ENCODE peak calls at places on chromosomes 6 and 20, in ten cellular contexts. I, N, O, M, R, T, B, Y, W and L are unnamed samples.

GRCh38 chr6:90004511-90004910 is 110.2 kb downstream of the GJA10 start:
- DNase-seq in I (no peak), N (no peak), O (no peak), M (no peak), R (no peak), T (no peak), B (no peak), Y (peak; percentile 15), W (no peak), L (no peak)

GRCh38 chr6:83908813-83909212 is 49.3 kb downstream of the CYB5R4 start:
- DNase-seq in I (no peak), N (no peak), O (no peak), M (no peak), R (no peak), T (no peak), B (no peak), Y (no peak), W (no peak), L (no peak)

GRCh38 chr6:167676000-167676665 is 150.6 kb upstream of the AFDN start:
- DNase-seq in I (peak; percentile 65), N (peak; percentile 42), O (no peak), M (no peak), R (no peak), T (peak; percentile 53), B (no peak), Y (no peak), W (no peak), L (no peak)

GRCh38 chr20:33127422-33128097 is 40.4 kb upstream of the BPIFA2 start:
- DNase-seq in I (no peak), N (no peak), O (no peak), M (peak; percentile 13), R (no peak), T (no peak), B (no peak), Y (no peak), W (no peak), L (no peak)

GRCh38 chr6:16205377-16206144 is 32.8 kb upstream of the GMPR start:
- DNase-seq in I (no peak), N (no peak), O (no peak), M (no peak), R (peak; percentile 94), T (no peak), B (no peak), Y (no peak), W (no peak), L (no peak)

GRCh38 chr20:8875586-8875985 is 193.3 kb upstream of the PLCB4 start:
- DNase-seq in I (no peak), N (no peak), O (no peak), M (no peak), R (no peak), T (no peak), B (no peak), Y (no peak), W (no peak), L (no peak)

GRCh38 chr20:19688031-19688806 is 69.8 kb upstream of the RIN2 start:
- DNase-seq in I (peak; percentile 76), N (peak; percentile 89), O (peak; percentile 35), M (peak; percentile 88), R (no peak), T (peak; percentile 85), B (no peak), Y (peak; percentile 76), W (peak; percentile 80), L (peak; percentile 85)

GRCh38 chr6:46078294-46078693 is 51.5 kb upstream of the ENPP4 start:
- DNase-seq in I (no peak), N (no peak), O (no peak), M (no peak), R (no peak), T (no peak), B (no peak), Y (no peak), W (no peak), L (no peak)

GRCh38 chr6:83378621-83379388 is 52.0 kb downstream of the ME1 start:
- DNase-seq in I (no peak), N (no peak), O (no peak), M (no peak), R (no peak), T (no peak), B (no peak), Y (no peak), W (no peak), L (no peak)

GRCh38 chr6:28345201-28345600 is 4.5 kb upstream of the ZKSCAN3 start:
- DNase-seq in I (no peak), N (no peak), O (no peak), M (no peak), R (no peak), T (no peak), B (no peak), Y (no peak), W (no peak), L (no peak)

GRCh38 chr20:437787-438486 is 24.4 kb downstream of the TBC1D20 start:
- DNase-seq in I (no peak), N (no peak), O (no peak), M (no peak), R (peak; percentile 32), T (no peak), B (no peak), Y (no peak), W (no peak), L (no peak)

GRCh38 chr20:16369441-16369840 is 203.8 kb downstream of the KIF16B start:
- DNase-seq in I (no peak), N (no peak), O (no peak), M (no peak), R (no peak), T (no peak), B (no peak), Y (no peak), W (no peak), L (no peak)
- H3K27ac ChIP-seq in I (no peak overlapping the region), N (no peak overlapping the region), O (no peak overlapping the region), M (no peak overlapping the region), R (no peak overlapping the region), T (no peak overlapping the region), B (no peak overlapping the region), Y (peak overlapping the region; percentile 64), W (no peak overlapping the region), L (no peak overlapping the region)

DNA sequence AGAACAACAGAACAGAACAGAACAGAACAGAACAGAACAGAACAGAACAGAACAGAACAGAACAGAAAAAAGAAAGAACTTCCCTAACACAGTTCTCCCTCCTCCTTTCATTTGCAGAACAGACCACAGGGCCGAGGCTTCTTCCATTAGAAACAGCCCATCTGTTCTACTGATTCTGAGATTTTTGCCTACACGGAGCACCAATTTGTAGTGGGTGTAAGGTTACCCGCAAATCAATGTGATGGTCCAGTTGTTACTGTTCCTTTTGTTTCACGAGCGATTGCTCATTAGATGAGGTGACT is 734 bp upstream of the OGFRL1 start:
- DNase-seq in I (no peak), N (no peak), O (no peak), M (no peak), R (no peak), T (no peak), B (no peak), Y (no peak), W (no peak), L (no peak)
- H3K4me3 ChIP-seq in I (peak overlapping the region; percentile 76), N (peak overlapping the region; percentile 90), O (peak overlapping the region; percentile 95), M (peak overlapping the region; percentile 77), R (peak overlapping the region; percentile 82), T (peak overlapping the region; percentile 62), B (peak overlapping the region; percentile 85), Y (peak overlapping the region; percentile 76), W (peak overlapping the region; percentile 70), L (peak overlapping the region; percentile 99)

DNA sequence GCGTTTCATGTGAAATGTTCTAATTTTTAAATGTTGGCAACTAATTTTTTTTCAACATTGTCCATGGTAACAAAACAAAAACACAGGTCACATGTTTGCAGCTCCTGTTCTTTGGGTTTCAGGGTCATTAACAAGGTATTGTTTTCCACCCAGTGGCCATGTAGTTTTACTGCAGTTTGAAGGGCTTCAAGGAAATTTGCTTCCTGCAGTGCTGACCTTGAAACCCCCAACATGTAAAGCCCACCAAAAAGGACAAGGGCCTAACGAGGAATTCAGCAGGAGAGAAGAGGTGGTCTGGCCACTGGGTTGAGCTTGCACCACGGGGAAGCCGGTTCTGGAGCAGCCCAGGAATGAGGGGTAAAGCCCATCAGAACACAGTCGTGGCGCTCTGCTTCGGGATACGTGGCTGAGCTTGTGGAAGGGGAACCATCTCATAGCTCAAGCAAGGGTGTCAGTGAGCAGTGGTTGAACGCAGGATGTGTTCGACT is 13.9 kb upstream of the KLHL31 start:
- DNase-seq in I (no peak), N (peak; percentile 60), O (no peak), M (peak; percentile 70), R (peak; percentile 20), T (peak; percentile 49), B (no peak), Y (no peak), W (no peak), L (no peak)
- TF ChIP-seq CTCF in I (peak; percentile 16), N (peak; percentile 26), O (peak; percentile 50), M (peak; percentile 76), R (peak; percentile 52), T (peak; percentile 56), B (no peak), Y (peak; percentile 52), W (peak; percentile 38), L (peak; percentile 59)

GRCh38 chr6:107731422-107732319 is 92.4 kb downstream of the SCML4 start:
- DNase-seq in I (no peak), N (no peak), O (no peak), M (peak; percentile 44), R (peak; percentile 82), T (no peak), B (no peak), Y (no peak), W (no peak), L (no peak)

GRCh38 chr6:107737397-107737793 is 86.7 kb downstream of the SCML4 start:
- DNase-seq in I (no peak), N (no peak), O (no peak), M (no peak), R (no peak), T (no peak), B (no peak), Y (no peak), W (no peak), L (no peak)

GRCh38 chr6:107732461-107732860 is 91.7 kb downstream of the SCML4 start:
- DNase-seq in I (no peak), N (no peak), O (no peak), M (peak; percentile 17), R (peak; percentile 41), T (no peak), B (no peak), Y (no peak), W (no peak), L (no peak)

GRCh38 chr6:107736713-107737396 is 87.3 kb downstream of the SCML4 start:
- DNase-seq in I (no peak), N (no peak), O (no peak), M (no peak), R (peak; percentile 57), T (no peak), B (no peak), Y (no peak), W (no peak), L (no peak)

DNA sequence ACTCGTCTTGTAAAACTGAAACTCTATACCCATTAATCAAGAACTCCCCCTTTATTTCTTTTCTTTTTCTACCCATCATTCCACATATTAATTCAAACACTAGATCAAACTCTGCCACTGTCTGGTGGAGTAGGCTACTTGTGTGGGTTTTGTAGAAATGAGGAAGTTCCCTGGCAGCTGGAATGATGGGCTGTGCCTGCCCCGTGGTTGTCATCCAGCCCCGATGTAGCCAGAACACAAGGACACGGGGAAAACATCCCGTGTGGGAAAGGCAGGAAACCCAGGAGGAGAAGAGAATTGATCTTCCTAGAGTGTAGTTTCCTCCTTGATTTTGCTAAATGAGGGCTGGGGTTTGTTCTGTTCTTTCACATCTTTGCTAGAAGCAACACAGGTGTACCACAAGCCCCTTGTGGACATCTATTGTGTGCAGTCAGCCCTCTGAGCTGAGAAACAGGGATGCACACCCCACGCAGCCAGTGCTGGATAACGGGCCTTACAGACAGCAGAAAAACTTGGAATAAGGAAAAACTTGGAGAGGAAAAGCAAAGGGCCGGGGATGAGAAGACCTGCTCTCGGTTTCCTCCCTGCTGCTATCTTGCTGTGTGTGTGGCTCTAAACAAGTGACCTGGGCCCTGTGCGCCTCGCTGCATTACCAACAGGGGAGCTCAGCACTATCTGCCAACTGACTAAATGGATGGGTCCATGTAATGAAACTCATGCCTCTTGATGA is 88.0 kb downstream of the SCML4 start:
- DNase-seq in I (no peak), N (no peak), O (no peak), M (no peak), R (peak; percentile 54), T (no peak), B (no peak), Y (no peak), W (no peak), L (no peak)
- H3K27ac ChIP-seq in I (no peak overlapping the region), N (no peak overlapping the region), O (no peak overlapping the region), M (no peak overlapping the region), R (peak overlapping the region; percentile 63), T (no peak overlapping the region), B (peak overlapping the region; percentile 49), Y (no peak overlapping the region), W (no peak overlapping the region), L (no peak overlapping the region)